ENCODE peak calls at places on chromosomes 7 and 10, in five cellular contexts. One of them, this sample, is unnamed.

GRCh38 chr7:5217851-5218331 is 27.9 kb downstream of the WIPI2 start:
- DNase-seq in DMS53: no peak
- DNase-seq in mesenchymal stem cell: no peak
- DNase-seq in GM12891: no peak
- DNase-seq in Calu3: no peak
- DNase-seq in this sample: no peak

GRCh38 chr7:23768022-23768421 is 58.0 kb downstream of the STK31 start:
- DNase-seq in GM12891: no peak
- DNase-seq in mesenchymal stem cell: no peak
- DNase-seq in DMS53: no peak
- DNase-seq in Calu3: no peak
- DNase-seq in this sample: no peak

GRCh38 chr10:102408728-102409603 is 9.6 kb downstream of the PSD start:
- DNase-seq in mesenchymal stem cell: peak; percentile 54
- DNase-seq in DMS53: peak; percentile 71
- DNase-seq in Calu3: no peak
- DNase-seq in GM12891: no peak
- DNase-seq in this sample: peak; percentile 55

GRCh38 chr7:69961396-69961795 is 363.1 kb downstream of the AUTS2 start:
- DNase-seq in GM12891: no peak
- DNase-seq in DMS53: no peak
- DNase-seq in mesenchymal stem cell: no peak
- DNase-seq in Calu3: no peak
- DNase-seq in this sample: no peak

GRCh38 chr10:28125701-28126100 is 126.8 kb upstream of the ODAD2 start:
- DNase-seq in mesenchymal stem cell: peak; percentile 41
- DNase-seq in GM12891: no peak
- DNase-seq in Calu3: no peak
- DNase-seq in DMS53: no peak
- DNase-seq in this sample: peak; percentile 77

GRCh38 chr7:22400150-22400814 is 43.3 kb upstream of the RAPGEF5 start:
- DNase-seq in DMS53: no peak
- DNase-seq in GM12891: no peak
- DNase-seq in Calu3: no peak
- DNase-seq in mesenchymal stem cell: no peak
- DNase-seq in this sample: no peak

GRCh38 chr7:139153832-139154231 is 44.3 kb upstream of the ZC3HAV1 start:
- DNase-seq in DMS53: peak; percentile 66
- DNase-seq in mesenchymal stem cell: peak; percentile 25
- DNase-seq in Calu3: no peak
- DNase-seq in GM12891: no peak
- DNase-seq in this sample: peak; percentile 88

GRCh38 chr7:112202819-112203218 is 3.4 kb downstream of the DOCK4 start:
- DNase-seq in GM12891: no peak
- DNase-seq in Calu3: no peak
- DNase-seq in mesenchymal stem cell: peak; percentile 27
- DNase-seq in DMS53: peak; percentile 75
- DNase-seq in this sample: no peak

GRCh38 chr7:102892631-102893278 is 20.0 kb upstream of the LRRC17 start:
- DNase-seq in mesenchymal stem cell: peak; percentile 38
- DNase-seq in GM12891: no peak
- DNase-seq in Calu3: no peak
- DNase-seq in DMS53: no peak
- DNase-seq in this sample: peak; percentile 88